ENCODE peak calls at places on chromosomes 12 and 14, in five cellular contexts. One of them, this sample, is unnamed.

GRCh38 chr12:105696-106095 is 39.1 kb downstream of the IQSEC3 start:
- DNase-seq in breast epithelium: no peak
- DNase-seq in GM12878: no peak
- DNase-seq in sigmoid colon: peak
- DNase-seq in GM23338: no peak
- DNase-seq in this sample: no peak

GRCh38 chr14:67918838-67919237 is 99.3 kb downstream of the RAD51B start:
- DNase-seq in sigmoid colon: no peak
- DNase-seq in breast epithelium: no peak
- DNase-seq in GM23338: no peak
- DNase-seq in GM12878: no peak
- DNase-seq in this sample: no peak

GRCh38 chr14:87992720-87993484 is at the start of gene GALC:
- DNase-seq in sigmoid colon: peak
- DNase-seq in GM23338: peak
- DNase-seq in GM12878: peak
- DNase-seq in breast epithelium: peak
- DNase-seq in this sample: peak

GRCh38 chr12:96766232-96766631 is 140.8 kb upstream of the NEDD1 start:
- DNase-seq in GM12878: no peak
- DNase-seq in sigmoid colon: no peak
- DNase-seq in GM23338: peak
- DNase-seq in breast epithelium: no peak
- DNase-seq in this sample: no peak

GRCh38 chr14:74634964-74635363 is 22.9 kb upstream of the LTBP2 start:
- DNase-seq in GM23338: no peak
- DNase-seq in GM12878: no peak
- DNase-seq in sigmoid colon: no peak
- DNase-seq in breast epithelium: no peak
- DNase-seq in this sample: no peak

GRCh38 chr12:50862316-50862715 is 19.6 kb downstream of the TMPRSS12 start:
- DNase-seq in sigmoid colon: no peak
- DNase-seq in GM23338: no peak
- DNase-seq in GM12878: no peak
- DNase-seq in breast epithelium: no peak
- DNase-seq in this sample: no peak

GRCh38 chr12:13350946-13351345 is 154.4 kb downstream of the EMP1 start:
- DNase-seq in GM12878: no peak
- DNase-seq in GM23338: no peak
- DNase-seq in sigmoid colon: no peak
- DNase-seq in breast epithelium: no peak
- DNase-seq in this sample: no peak

GRCh38 chr12:84911331-84912190 is 1.0 kb downstream of the SLC6A15 start:
- DNase-seq in GM23338: peak
- DNase-seq in sigmoid colon: no peak
- DNase-seq in GM12878: no peak
- DNase-seq in breast epithelium: no peak
- DNase-seq in this sample: peak

GRCh38 chr14:104116544-104117340 is 21.6 kb upstream of the KIF26A start:
- DNase-seq in sigmoid colon: no peak
- DNase-seq in GM12878: no peak
- DNase-seq in GM23338: peak
- DNase-seq in breast epithelium: peak
- DNase-seq in this sample: peak

GRCh38 chr12:111447571-111448265 is 42.0 kb downstream of the SH2B3 start:
- DNase-seq in GM12878: no peak
- DNase-seq in breast epithelium: peak
- DNase-seq in sigmoid colon: peak
- DNase-seq in GM23338: no peak
- DNase-seq in this sample: no peak

GRCh38 chr12:84355561-84355960 is 557.0 kb downstream of the SLC6A15 start:
- DNase-seq in GM12878: no peak
- DNase-seq in sigmoid colon: no peak
- DNase-seq in breast epithelium: no peak
- DNase-seq in GM23338: no peak
- DNase-seq in this sample: no peak

GRCh38 chr14:58146399-58146798 is 5.6 kb downstream of the ARMH4 start:
- DNase-seq in breast epithelium: no peak
- DNase-seq in GM23338: no peak
- DNase-seq in GM12878: no peak
- DNase-seq in sigmoid colon: no peak
- DNase-seq in this sample: no peak

GRCh38 chr14:103315368-103315911 is 18.6 kb upstream of the EIF5 start:
- DNase-seq in GM12878: no peak
- DNase-seq in GM23338: no peak
- DNase-seq in breast epithelium: peak
- DNase-seq in sigmoid colon: no peak
- DNase-seq in this sample: no peak

GRCh38 chr12:2891240-2892053 is 756 bp downstream of the TULP3 start:
- DNase-seq in breast epithelium: peak
- DNase-seq in GM12878: no peak
- DNase-seq in GM23338: peak
- DNase-seq in sigmoid colon: peak
- DNase-seq in this sample: no peak

GRCh38 chr14:64520699-64521098 is 16.1 kb downstream of the ZBTB1 start:
- DNase-seq in GM23338: no peak
- DNase-seq in GM12878: no peak
- DNase-seq in breast epithelium: no peak
- DNase-seq in sigmoid colon: no peak
- DNase-seq in this sample: no peak

GRCh38 chr14:87852107-87852506 is 140.9 kb downstream of the GALC start:
- DNase-seq in GM23338: no peak
- DNase-seq in breast epithelium: no peak
- DNase-seq in sigmoid colon: no peak
- DNase-seq in GM12878: no peak
- DNase-seq in this sample: no peak

GRCh38 chr14:60758875-60759274 is 24.3 kb downstream of the MNAT1 start:
- DNase-seq in sigmoid colon: no peak
- DNase-seq in breast epithelium: no peak
- DNase-seq in GM23338: no peak
- DNase-seq in GM12878: no peak
- DNase-seq in this sample: no peak

GRCh38 chr12:30631710-30632109 is 64.0 kb downstream of the IPO8 start:
- DNase-seq in sigmoid colon: no peak
- DNase-seq in GM12878: no peak
- DNase-seq in GM23338: no peak
- DNase-seq in breast epithelium: no peak
- DNase-seq in this sample: no peak

DNA sequence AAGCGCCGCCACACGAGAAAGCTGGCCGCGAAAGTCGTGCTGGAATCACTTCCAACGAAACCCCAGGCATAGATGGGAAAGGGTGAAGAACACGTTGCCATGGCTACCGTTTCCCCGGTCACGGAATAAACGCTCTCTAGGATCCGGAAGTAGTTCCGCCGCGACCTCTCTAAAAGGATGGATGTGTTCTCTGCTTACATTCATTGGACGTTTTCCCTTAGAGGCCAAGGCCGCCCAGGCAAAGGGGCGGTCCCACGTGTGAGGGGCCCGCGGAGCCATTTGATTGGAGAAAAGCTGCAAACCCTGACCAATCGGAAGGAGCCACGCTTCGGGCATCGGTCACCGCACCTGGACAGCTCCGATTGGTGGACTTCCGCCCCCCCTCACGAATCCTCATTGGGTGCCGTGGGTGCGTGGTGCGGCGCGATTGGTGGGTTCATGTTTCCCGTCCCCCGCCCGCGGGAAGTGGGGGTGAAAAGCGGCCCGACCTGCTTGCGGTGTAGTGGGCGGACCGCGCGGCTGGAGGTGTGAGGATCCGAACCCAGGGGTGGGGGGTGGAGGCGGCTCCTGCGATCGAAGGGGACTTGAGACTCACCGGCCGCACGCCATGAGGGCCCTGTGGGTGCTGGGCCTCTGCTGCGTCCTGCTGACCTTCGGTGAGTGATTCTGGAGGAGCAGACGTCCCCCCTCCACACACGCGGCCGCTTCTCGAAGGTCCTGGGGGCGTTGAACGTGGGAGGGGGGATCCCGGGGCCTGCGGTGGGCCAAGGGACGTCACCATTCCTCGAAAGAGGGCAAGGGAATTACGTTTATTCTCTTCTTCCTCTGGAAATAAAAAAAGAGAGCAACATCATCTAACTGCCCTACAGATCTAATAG is at the start of gene HSP90B1:
- DNase-seq in GM12878: peak
- DNase-seq in breast epithelium: peak
- DNase-seq in GM23338: peak
- DNase-seq in sigmoid colon: peak
- DNase-seq in this sample: peak
- TF ChIP-seq POLR2AphosphoS5 in GM12878: peak
- TF ChIP-seq POLR2AphosphoS5 in breast epithelium: peak
- TF ChIP-seq POLR2AphosphoS5 in GM23338: peak
- TF ChIP-seq POLR2AphosphoS5 in sigmoid colon: peak
- TF ChIP-seq POLR2AphosphoS5 in this sample: peak

GRCh38 chr14:100645200-100645985 is 58.2 kb upstream of the BEGAIN start:
- DNase-seq in GM23338: peak
- DNase-seq in breast epithelium: peak
- DNase-seq in sigmoid colon: peak
- DNase-seq in GM12878: peak
- DNase-seq in this sample: peak
- TF ChIP-seq CTCF in GM23338: peak
- TF ChIP-seq CTCF in breast epithelium: peak
- TF ChIP-seq CTCF in sigmoid colon: peak
- TF ChIP-seq CTCF in GM12878: peak
- TF ChIP-seq CTCF in this sample: peak

GRCh38 chr12:57181561-57182155 is 34.2 kb upstream of the LRP1-AS start:
- DNase-seq in breast epithelium: no peak
- DNase-seq in GM12878: no peak
- DNase-seq in sigmoid colon: no peak
- DNase-seq in GM23338: no peak
- DNase-seq in this sample: no peak

GRCh38 chr12:57181072-57181471 is 33.7 kb upstream of the LRP1-AS start:
- DNase-seq in breast epithelium: no peak
- DNase-seq in sigmoid colon: no peak
- DNase-seq in GM23338: no peak
- DNase-seq in GM12878: no peak
- DNase-seq in this sample: no peak

GRCh38 chr12:57185403-57185802 is 31.2 kb upstream of the NXPH4 start:
- DNase-seq in breast epithelium: no peak
- DNase-seq in GM12878: no peak
- DNase-seq in GM23338: no peak
- DNase-seq in sigmoid colon: no peak
- DNase-seq in this sample: no peak

GRCh38 chr12:57183939-57184725 is 32.5 kb upstream of the NXPH4 start:
- DNase-seq in breast epithelium: no peak
- DNase-seq in GM23338: no peak
- DNase-seq in sigmoid colon: no peak
- DNase-seq in GM12878: no peak
- DNase-seq in this sample: no peak

DNA sequence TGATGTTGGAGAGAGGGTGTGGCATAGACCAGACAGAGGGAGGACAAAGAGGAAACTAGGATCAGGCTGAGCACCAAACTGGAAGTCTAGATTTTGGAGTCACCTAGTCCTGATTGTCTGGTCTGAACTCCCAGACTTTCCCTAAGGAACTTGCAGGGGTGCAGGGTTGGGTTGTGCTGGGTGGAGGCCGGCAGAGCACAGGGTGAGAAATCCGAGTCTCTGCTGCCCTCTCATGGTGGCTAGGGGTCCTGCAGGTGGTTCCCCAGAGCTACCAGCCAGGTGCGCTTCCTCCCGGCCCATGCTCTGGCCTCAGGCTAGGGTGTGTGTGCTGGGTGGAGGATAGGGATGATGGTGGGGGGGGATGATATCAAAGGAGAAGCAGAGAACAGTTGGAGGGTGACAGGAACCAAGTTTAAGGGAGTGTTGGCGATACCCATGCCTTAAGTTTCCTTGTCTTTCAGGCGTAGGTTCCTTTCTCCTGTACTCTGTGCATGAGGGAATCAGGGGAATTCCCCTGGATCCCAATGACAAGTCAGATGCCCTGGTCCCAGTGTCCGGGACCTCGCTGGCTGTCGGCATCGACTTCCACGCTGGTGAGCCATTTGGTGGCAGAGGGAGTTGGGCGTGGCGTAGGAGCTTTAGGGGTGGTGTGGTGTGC is 33.5 kb upstream of the NXPH4 start:
- DNase-seq in sigmoid colon: peak
- DNase-seq in GM12878: peak
- DNase-seq in breast epithelium: peak
- DNase-seq in GM23338: peak
- DNase-seq in this sample: no peak
- TF ChIP-seq POLR2AphosphoS5 in sigmoid colon: no peak
- TF ChIP-seq POLR2AphosphoS5 in GM12878: no peak
- TF ChIP-seq POLR2AphosphoS5 in breast epithelium: no peak
- TF ChIP-seq POLR2AphosphoS5 in GM23338: no peak
- TF ChIP-seq POLR2AphosphoS5 in this sample: no peak

DNA sequence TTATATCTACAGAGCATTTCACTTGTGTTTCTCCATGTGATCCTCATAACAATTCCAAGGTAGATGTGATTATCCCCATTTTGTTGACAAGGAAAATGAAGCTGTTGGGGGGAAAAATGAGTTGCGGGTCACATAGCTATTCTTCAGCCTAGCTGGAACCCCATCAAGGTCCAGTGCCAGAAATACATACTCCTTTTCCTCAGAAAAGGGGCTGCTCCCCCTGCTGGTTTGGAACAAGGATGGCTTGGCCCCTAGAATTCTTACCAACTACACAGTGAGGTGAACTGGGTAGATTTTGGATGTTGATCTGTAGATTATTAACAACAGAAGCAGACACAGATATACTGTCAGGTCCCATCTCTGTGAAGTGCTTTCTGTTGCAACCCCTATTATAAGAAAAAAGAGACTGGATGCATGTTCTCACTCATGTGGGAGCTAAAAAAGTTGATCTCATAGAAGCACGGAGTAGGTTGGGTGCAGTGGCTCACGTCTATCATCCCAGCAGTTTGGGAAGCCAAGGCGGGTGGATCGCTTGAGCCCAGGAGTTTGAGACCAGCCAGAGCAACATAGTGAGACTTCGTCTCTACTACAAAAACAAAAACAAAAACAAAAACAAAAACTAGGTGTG is 8.9 kb downstream of the IKZF4 start:
- DNase-seq in GM23338: peak
- DNase-seq in GM12878: no peak
- DNase-seq in sigmoid colon: no peak
- DNase-seq in breast epithelium: no peak
- DNase-seq in this sample: no peak
- TF ChIP-seq CTCF in GM23338: peak
- TF ChIP-seq CTCF in GM12878: peak
- TF ChIP-seq CTCF in sigmoid colon: peak
- TF ChIP-seq CTCF in breast epithelium: peak
- TF ChIP-seq CTCF in this sample: peak